ENCODE peak calls at places on chromosomes 11 and 22, in six cellular contexts. B is AG10803; C is fibroblast of pulmonary artery; L is nephron progenitor cell; F is CD4-positive, alpha-beta T cell; Y is progenitor cell of endocrine pancreas. M is an unnamed sample.

GRCh38 chr11:113446938-113447337 is 28.3 kb downstream of the DRD2 start:
- DNase-seq in L (no peak), Y (no peak), F (no peak), C (no peak), B (no peak), M (no peak)

GRCh38 chr11:42239102-42239501 is 779.6 kb upstream of the LRRC4C start:
- DNase-seq in F (no peak), Y (no peak), L (no peak), B (peak; percentile 53), C (peak; percentile 59), M (no peak)

GRCh38 chr11:8831861-8832260 is 79.1 kb upstream of the AKIP1 start:
- DNase-seq in B (no peak), C (no peak), Y (no peak), F (no peak), L (no peak), M (no peak)

GRCh38 chr11:72113170-72113808 is 794 bp upstream of the ANAPC15 start:
- DNase-seq in C (no peak), B (peak; percentile 60), Y (no peak), L (no peak), F (no peak), M (no peak)

GRCh38 chr11:18540207-18541009 is 13.7 kb upstream of the TSG101 start:
- DNase-seq in C (peak; percentile 41), L (no peak), Y (no peak), F (no peak), B (no peak), M (no peak)

GRCh38 chr22:41260871-41261270 is 20.1 kb upstream of the CHADL start:
- DNase-seq in F (no peak), C (no peak), L (no peak), B (no peak), Y (no peak), M (no peak)

GRCh38 chr11:66958232-66958955 is at the start of gene PC:
- DNase-seq in L (peak; percentile 99), F (peak; percentile 95), B (peak; percentile 100), C (peak; percentile 100), Y (peak; percentile 98), M (peak; percentile 87)

GRCh38 chr11:104163100-104164027 is 583 bp downstream of the PDGFD start:
- DNase-seq in L (peak; percentile 34), F (no peak), C (peak; percentile 44), B (peak; percentile 17), Y (no peak), M (no peak)

GRCh38 chr11:69958308-69958707 is 119.8 kb upstream of the ANO1 start:
- DNase-seq in C (peak; percentile 51), B (peak; percentile 8), L (no peak), F (no peak), Y (no peak), M (no peak)

GRCh38 chr11:114257621-114258558 is 38.3 kb upstream of the NNMT start:
- DNase-seq in C (peak; percentile 64), L (peak; percentile 64), F (no peak), B (no peak), Y (peak; percentile 27), M (no peak)

GRCh38 chr11:124762077-124762623 is at the start of gene ESAM:
- DNase-seq in B (no peak), Y (no peak), F (peak; percentile 74), C (no peak), L (peak; percentile 62), M (peak; percentile 72)

GRCh38 chr11:72972541-72973128 is 158.4 kb downstream of the ATG16L2 start:
- DNase-seq in B (peak; percentile 67), C (peak; percentile 65), F (no peak), Y (no peak), L (no peak), M (no peak)

GRCh38 chr22:27416553-27417427 is 384.8 kb downstream of the MN1 start:
- DNase-seq in F (no peak), Y (no peak), L (no peak), C (peak; percentile 91), B (peak; percentile 94), M (no peak)

GRCh38 chr11:113818426-113818825 is 38.8 kb downstream of the CLDN25 start:
- DNase-seq in F (no peak), B (no peak), L (no peak), Y (no peak), C (peak; percentile 11), M (no peak)

GRCh38 chr11:114366331-114367243 is 33.7 kb downstream of the C11orf71 start:
- DNase-seq in F (no peak), Y (no peak), L (no peak), B (peak; percentile 88), C (peak; percentile 88), M (no peak)

GRCh38 chr11:64388911-64389310 is 29.9 kb downstream of the RPS6KA4 start:
- DNase-seq in Y (no peak), F (no peak), C (no peak), L (no peak), B (no peak), M (no peak)

GRCh38 chr22:31818481-31819392 is 64.9 kb downstream of the DEPDC5 start:
- DNase-seq in C (no peak), Y (no peak), B (peak; percentile 55), L (no peak), F (no peak), M (no peak)

GRCh38 chr22:40635940-40636379 is 559 bp downstream of the MRTFA start:
- DNase-seq in F (no peak), B (no peak), Y (peak; percentile 26), L (no peak), C (no peak), M (no peak)

GRCh38 chr22:24503851-24504170 is 8.7 kb downstream of the UPB1 start:
- DNase-seq in L (no peak), B (no peak), F (no peak), C (no peak), Y (no peak), M (no peak)

GRCh38 chr11:123822591-123822990 is 16.4 kb upstream of the OR6M1 start:
- DNase-seq in C (peak; percentile 71), Y (peak; percentile 16), B (no peak), L (peak; percentile 8), F (no peak), M (no peak)

GRCh38 chr11:117497206-117497951 is 169.7 kb downstream of the CEP164 start:
- DNase-seq in B (no peak), L (no peak), F (no peak), Y (no peak), C (no peak), M (no peak)

GRCh38 chr11:12139144-12139881 is 28.9 kb downstream of the MICAL2 start:
- DNase-seq in L (no peak), F (no peak), Y (no peak), C (peak; percentile 92), B (peak; percentile 35), M (no peak)

GRCh38 chr11:33694346-33695050 is 6.1 kb downstream of the C11orf91 start:
- DNase-seq in L (no peak), Y (no peak), F (no peak), B (no peak), C (no peak), M (no peak)

GRCh38 chr11:33690290-33691050 is 10.2 kb downstream of the C11orf91 start:
- DNase-seq in C (peak; percentile 98), Y (no peak), B (peak; percentile 98), F (no peak), L (no peak), M (no peak)

GRCh38 chr11:33691051-33691864 is 9.4 kb downstream of the C11orf91 start:
- DNase-seq in L (no peak), Y (no peak), F (no peak), B (no peak), C (no peak), M (no peak)

GRCh38 chr11:33689506-33689905 is 11.1 kb downstream of the C11orf91 start:
- DNase-seq in B (no peak), L (no peak), Y (no peak), C (no peak), F (no peak), M (no peak)

DNA sequence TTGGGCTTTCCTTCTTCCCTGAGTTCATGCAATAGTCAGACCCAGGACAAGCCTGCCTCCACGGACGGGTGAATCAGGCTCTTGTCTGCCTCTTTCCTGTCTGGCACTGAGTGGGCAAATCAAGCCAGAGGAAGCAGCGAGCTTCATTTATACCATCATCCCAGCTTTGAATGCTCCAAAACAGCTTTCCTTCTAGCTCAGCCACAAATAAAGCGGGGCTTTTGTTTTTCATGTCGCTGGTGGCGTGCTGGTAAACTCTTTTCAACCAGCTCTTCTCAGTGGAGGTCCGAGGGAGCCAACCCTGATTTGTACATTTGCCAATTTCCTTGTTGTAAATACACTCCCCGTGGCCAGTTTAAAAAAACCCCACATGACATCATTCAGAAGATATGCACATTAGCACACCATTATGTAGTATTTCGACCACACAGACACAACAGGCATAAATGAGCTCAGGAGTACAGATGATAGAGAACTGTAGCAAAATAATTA is 8.6 kb downstream of the C11orf91 start:
- DNase-seq in F (no peak), B (peak; percentile 96), Y (no peak), L (no peak), C (peak; percentile 99), M (no peak)
- TF ChIP-seq CTCF in F (no peak), B (no peak), Y (no peak), L (no peak), C (no peak), M (no peak)

GRCh38 chr11:16793009-16793408 is 54.6 kb downstream of the C11orf58 start:
- DNase-seq in C (no peak), F (no peak), Y (no peak), B (no peak), L (no peak), M (no peak)
- TF ChIP-seq CTCF in C (no peak), F (no peak), Y (no peak), B (no peak), L (no peak), M (no peak)

GRCh38 chr11:99791354-99791753 is 770.6 kb downstream of the CNTN5 start:
- DNase-seq in L (no peak), C (no peak), B (no peak), Y (no peak), F (no peak), M (no peak)

DNA sequence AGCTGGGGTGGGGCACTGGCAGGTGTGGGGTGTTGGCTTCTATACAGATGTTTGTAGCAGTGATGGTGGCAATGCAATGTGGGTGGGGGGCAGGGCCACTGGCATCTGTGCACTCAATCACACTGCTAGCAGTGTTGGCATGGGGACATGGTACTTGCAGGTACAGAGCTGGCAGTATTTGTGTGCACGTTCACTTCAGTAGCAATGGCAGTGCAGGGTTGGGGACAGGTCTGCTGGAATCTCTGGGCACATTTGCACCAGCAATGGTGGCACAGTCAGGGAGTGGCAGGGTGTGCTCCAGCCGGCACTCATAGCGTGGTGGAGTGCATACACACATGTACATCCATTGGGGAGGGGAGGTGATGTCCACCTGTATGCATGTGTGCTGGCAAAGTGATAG is 775.2 kb downstream of the CNTN5 start:
- DNase-seq in Y (no peak), L (no peak), C (no peak), F (no peak), B (no peak), M (no peak)
- TF ChIP-seq CTCF in Y (no peak), L (no peak), C (no peak), F (no peak), B (no peak), M (no peak)

DNA sequence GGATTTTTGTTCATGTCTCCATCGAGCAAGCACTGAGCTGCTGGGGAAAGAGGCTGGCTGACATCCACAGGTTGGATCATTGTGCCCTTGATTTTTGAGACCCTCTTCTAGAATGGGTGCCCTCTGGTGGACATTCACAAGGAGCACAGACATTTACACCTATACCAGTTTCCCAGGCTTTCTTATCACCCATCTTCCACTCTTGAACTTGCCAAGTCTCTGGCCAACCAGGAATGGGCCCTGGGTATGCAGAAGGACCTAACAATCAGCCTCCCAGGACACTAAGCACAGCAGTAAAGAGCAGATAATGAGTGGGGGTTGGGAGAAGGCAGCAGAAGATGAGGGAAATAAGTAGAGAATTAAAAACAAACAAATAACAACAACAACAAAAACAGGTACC is 5.7 kb upstream of the INTS4 start:
- DNase-seq in B (peak; percentile 73), Y (peak; percentile 22), L (peak; percentile 44), F (no peak), C (peak; percentile 88), M (no peak)
- TF ChIP-seq CTCF in B (peak; percentile 76), Y (peak; percentile 73), L (peak; percentile 60), F (peak; percentile 63), C (peak; percentile 79), M (no peak)

GRCh38 chr11:57499413-57499982 is 16.0 kb downstream of the SLC43A1 start:
- DNase-seq in C (peak; percentile 93), Y (peak; percentile 93), F (no peak), B (peak; percentile 87), L (peak; percentile 99), M (peak; percentile 64)
- TF ChIP-seq CTCF in C (no peak), Y (no peak), F (no peak), B (no peak), L (no peak), M (no peak)